ENCODE peak calls at places on chromosomes 12 and 14, in four cellular contexts. S, K, H and L are unnamed samples.

GRCh38 chr12:110247340-110248095 is 33.5 kb upstream of the ATP2A2 start:
- DNase-seq in S (no peak), K (no peak), H (no peak), L (no peak)

GRCh38 chr12:105944628-105945027 is 194.1 kb downstream of the NUAK1 start:
- DNase-seq in S (no peak), K (no peak), H (no peak), L (no peak)

GRCh38 chr12:27244680-27245005 is 557 bp downstream of the STK38L start:
- DNase-seq in S (no peak), K (no peak), H (no peak), L (no peak)

GRCh38 chr14:105818712-105819005 is 292.3 kb downstream of the TMEM121 start:
- DNase-seq in S (no peak), K (no peak), H (no peak), L (no peak)

GRCh38 chr12:8057839-8058238 is 8.3 kb downstream of the C3AR1 start:
- DNase-seq in S (no peak), K (no peak), H (peak; percentile 57), L (no peak)

GRCh38 chr12:124411291-124411878 is 116.5 kb downstream of the RFLNA start:
- DNase-seq in S (no peak), K (no peak), H (peak; percentile 98), L (no peak)

GRCh38 chr12:114911196-114911595 is 227.2 kb upstream of the TBX3 start:
- DNase-seq in S (no peak), K (no peak), H (no peak), L (no peak)

GRCh38 chr12:49622501-49623141 is 740 bp upstream of the PRPF40B start:
- DNase-seq in S (no peak), K (peak; percentile 73), H (peak; percentile 55), L (no peak)

GRCh38 chr12:71591601-71592000 is 72.0 kb downstream of the ZFC3H1 start:
- DNase-seq in S (no peak), K (no peak), H (no peak), L (no peak)

GRCh38 chr12:20458011-20458410 is 89.7 kb downstream of the PDE3A start:
- DNase-seq in S (no peak), K (no peak), H (no peak), L (no peak)

GRCh38 chr12:51937941-51938340 is 13.6 kb upstream of the ACVR1B start:
- DNase-seq in S (no peak), K (no peak), H (no peak), L (no peak)

GRCh38 chr14:32224731-32225377 is 21.8 kb upstream of the RNU6-8 start:
- DNase-seq in S (no peak), K (no peak), H (peak; percentile 68), L (no peak)

GRCh38 chr12:47547077-47547476 is 158.8 kb downstream of the RPAP3 start:
- DNase-seq in S (no peak), K (no peak), H (peak; percentile 67), L (no peak)

GRCh38 chr14:89360277-89360676 is 56.8 kb downstream of the FOXN3 start:
- DNase-seq in S (no peak), K (no peak), H (no peak), L (no peak)

GRCh38 chr12:52860102-52860838 is 11.5 kb upstream of the KRT78 start:
- DNase-seq in S (no peak), K (no peak), H (peak; percentile 49), L (no peak)

GRCh38 chr12:52741378-52742195 is 35.6 kb downstream of the KRT76 start:
- DNase-seq in S (peak; percentile 8), K (peak; percentile 84), H (peak; percentile 54), L (no peak)

GRCh38 chr14:91339076-91339475 is 78.5 kb downstream of the CCDC88C start:
- DNase-seq in S (no peak), K (no peak), H (no peak), L (no peak)

GRCh38 chr12:121807656-121808347 is 4.0 kb downstream of the SETD1B start:
- DNase-seq in S (no peak), K (no peak), H (no peak), L (no peak)